ENCODE peak calls at places on chromosomes 4 and X, in ten cellular contexts. O, F, E, A, L, R, M, T, G and H are unnamed samples.

GRCh38 chr4:121484633-121485032 is 103.8 kb upstream of the QRFPR start:
- DNase-seq in O (peak), F (peak), E (peak), A (peak), L (peak), R (no peak), M (no peak), T (no peak), G (no peak), H (no peak)

GRCh38 chr4:3193531-3194203 is 55.3 kb upstream of the MSANTD1 start:
- DNase-seq in O (no peak), F (peak), E (no peak), A (peak), L (no peak), R (no peak), M (no peak), T (no peak), G (no peak), H (no peak)

GRCh38 chr4:39931441-39931901 is 46.2 kb downstream of the PDS5A start:
- DNase-seq in O (no peak), F (no peak), E (no peak), A (no peak), L (no peak), R (no peak), M (no peak), T (no peak), G (no peak), H (no peak)

GRCh38 chr4:143023519-143023918 is 161.2 kb upstream of the USP38 start:
- DNase-seq in O (no peak), F (no peak), E (no peak), A (no peak), L (no peak), R (no peak), M (no peak), T (no peak), G (no peak), H (no peak)

GRCh38 chrX:14922437-14922836 is 49.2 kb downstream of the MOSPD2 start:
- DNase-seq in O (peak), F (peak), E (no peak), A (no peak), L (no peak), R (no peak), M (no peak), T (no peak), G (no peak), H (no peak)

GRCh38 chrX:118346258-118347094 is 570 bp downstream of the WDR44 start:
- DNase-seq in O (peak), F (no peak), E (peak), A (peak), L (peak), R (peak), M (peak), T (peak), G (no peak), H (no peak)

GRCh38 chr4:158667651-158668198 is 4.0 kb downstream of the C4orf46 start:
- DNase-seq in O (peak), F (peak), E (peak), A (peak), L (no peak), R (no peak), M (no peak), T (no peak), G (no peak), H (no peak)

GRCh38 chr4:155999743-156000142 is 46.1 kb upstream of the CTSO start:
- DNase-seq in O (peak), F (no peak), E (peak), A (peak), L (no peak), R (peak), M (no peak), T (no peak), G (no peak), H (no peak)

GRCh38 chr4:82431026-82431745 is 796 bp downstream of the ENOPH1 start:
- DNase-seq in O (peak), F (peak), E (no peak), A (peak), L (peak), R (peak), M (peak), T (peak), G (no peak), H (no peak)

GRCh38 chr4:6134612-6135220 is 65.6 kb downstream of the JAKMIP1 start:
- DNase-seq in O (no peak), F (no peak), E (no peak), A (peak), L (no peak), R (no peak), M (no peak), T (no peak), G (no peak), H (no peak)

GRCh38 chr4:81650871-81651270 is 179.2 kb upstream of the RASGEF1B start:
- DNase-seq in O (no peak), F (no peak), E (no peak), A (no peak), L (no peak), R (no peak), M (no peak), T (no peak), G (no peak), H (no peak)

GRCh38 chr4:119725688-119726330 is 97.2 kb upstream of the PDE5A start:
- DNase-seq in O (no peak), F (peak), E (no peak), A (no peak), L (no peak), R (no peak), M (no peak), T (no peak), G (no peak), H (no peak)

GRCh38 chr4:138209094-138209493 is 33.1 kb downstream of the SLC7A11 start:
- DNase-seq in O (no peak), F (no peak), E (no peak), A (no peak), L (no peak), R (no peak), M (no peak), T (no peak), G (no peak), H (no peak)

GRCh38 chrX:24846551-24847170 is 152.9 kb downstream of the POLA1 start:
- DNase-seq in O (no peak), F (peak), E (no peak), A (no peak), L (no peak), R (no peak), M (no peak), T (no peak), G (no peak), H (no peak)

GRCh38 chrX:46574337-46574940 is 874 bp downstream of the CHST7 start:
- DNase-seq in O (no peak), F (no peak), E (peak), A (peak), L (no peak), R (peak), M (no peak), T (no peak), G (no peak), H (no peak)

GRCh38 chr4:92969650-92970370 is 666.0 kb downstream of the GRID2 start:
- DNase-seq in O (peak), F (peak), E (no peak), A (no peak), L (no peak), R (no peak), M (no peak), T (no peak), G (peak), H (no peak)

GRCh38 chr4:164977243-164978164 is at the start of gene TRIM61:
- DNase-seq in O (peak), F (peak), E (peak), A (peak), L (no peak), R (peak), M (peak), T (peak), G (no peak), H (no peak)

GRCh38 chr4:88907478-88907877 is 149.5 kb downstream of the FAM13A start:
- DNase-seq in O (no peak), F (no peak), E (no peak), A (no peak), L (no peak), R (no peak), M (no peak), T (no peak), G (no peak), H (no peak)

GRCh38 chr4:102352774-102353173 is 7.5 kb upstream of the SLC39A8 start:
- DNase-seq in O (no peak), F (no peak), E (no peak), A (no peak), L (no peak), R (no peak), M (no peak), T (no peak), G (no peak), H (no peak)

GRCh38 chr4:54368861-54369260 is 139.8 kb downstream of the PDGFRA start:
- DNase-seq in O (no peak), F (peak), E (no peak), A (no peak), L (no peak), R (no peak), M (no peak), T (no peak), G (no peak), H (no peak)

GRCh38 chrX:88135735-88136134 is 611.3 kb upstream of the CPXCR1 start:
- DNase-seq in O (no peak), F (no peak), E (no peak), A (no peak), L (no peak), R (no peak), M (no peak), T (no peak), G (no peak), H (no peak)
- TF ChIP-seq CTCF in O (no peak), F (peak), E (no peak), A (no peak), L (no peak), R (no peak), M (peak), T (no peak), G (no peak), H (no peak)

GRCh38 chrX:8841911-8842310 is 40.7 kb upstream of the FAM9A start:
- DNase-seq in O (no peak), F (no peak), E (no peak), A (no peak), L (no peak), R (no peak), M (no peak), T (no peak), G (no peak), H (no peak)

GRCh38 chrX:8846271-8846670 is 45.1 kb upstream of the FAM9A start:
- DNase-seq in O (no peak), F (no peak), E (no peak), A (no peak), L (no peak), R (no peak), M (no peak), T (no peak), G (peak), H (no peak)

GRCh38 chrX:8844157-8844556 is 43.0 kb upstream of the FAM9A start:
- DNase-seq in O (no peak), F (no peak), E (no peak), A (no peak), L (no peak), R (no peak), M (no peak), T (no peak), G (no peak), H (no peak)

GRCh38 chrX:8845469-8845868 is 44.3 kb upstream of the FAM9A start:
- DNase-seq in O (no peak), F (no peak), E (no peak), A (no peak), L (no peak), R (no peak), M (no peak), T (no peak), G (no peak), H (no peak)

GRCh38 chrX:8845060-8845459 is 43.9 kb upstream of the FAM9A start:
- DNase-seq in O (peak), F (peak), E (no peak), A (no peak), L (no peak), R (no peak), M (no peak), T (no peak), G (no peak), H (no peak)
- TF ChIP-seq CTCF in O (peak), F (peak), E (no peak), A (no peak), L (no peak), R (no peak), M (no peak), T (no peak), G (peak), H (no peak)

DNA sequence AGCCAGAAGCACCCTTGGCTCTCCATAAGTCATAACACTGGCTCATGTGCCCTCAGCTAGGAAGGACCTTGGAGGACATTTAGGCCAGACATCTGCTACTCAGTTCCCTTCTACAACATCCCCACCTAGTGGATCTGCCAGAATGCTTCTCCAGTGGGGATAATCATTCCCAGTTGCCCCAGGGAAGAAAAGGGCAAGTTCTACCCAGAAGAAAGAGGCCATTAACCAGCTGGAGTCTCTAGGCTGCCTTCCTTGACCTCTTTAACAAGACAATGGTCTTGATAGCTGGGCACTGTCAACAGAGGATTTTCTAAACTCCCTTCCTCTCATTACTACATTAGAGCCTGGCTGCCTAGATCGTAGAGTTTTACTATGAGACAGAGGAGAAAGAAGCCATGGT is 42.0 kb downstream of the LGI2 start:
- DNase-seq in O (peak), F (peak), E (peak), A (no peak), L (no peak), R (no peak), M (no peak), T (no peak), G (no peak), H (no peak)
- TF ChIP-seq CTCF in O (peak), F (peak), E (no peak), A (peak), L (no peak), R (peak), M (no peak), T (no peak), G (peak), H (no peak)

DNA sequence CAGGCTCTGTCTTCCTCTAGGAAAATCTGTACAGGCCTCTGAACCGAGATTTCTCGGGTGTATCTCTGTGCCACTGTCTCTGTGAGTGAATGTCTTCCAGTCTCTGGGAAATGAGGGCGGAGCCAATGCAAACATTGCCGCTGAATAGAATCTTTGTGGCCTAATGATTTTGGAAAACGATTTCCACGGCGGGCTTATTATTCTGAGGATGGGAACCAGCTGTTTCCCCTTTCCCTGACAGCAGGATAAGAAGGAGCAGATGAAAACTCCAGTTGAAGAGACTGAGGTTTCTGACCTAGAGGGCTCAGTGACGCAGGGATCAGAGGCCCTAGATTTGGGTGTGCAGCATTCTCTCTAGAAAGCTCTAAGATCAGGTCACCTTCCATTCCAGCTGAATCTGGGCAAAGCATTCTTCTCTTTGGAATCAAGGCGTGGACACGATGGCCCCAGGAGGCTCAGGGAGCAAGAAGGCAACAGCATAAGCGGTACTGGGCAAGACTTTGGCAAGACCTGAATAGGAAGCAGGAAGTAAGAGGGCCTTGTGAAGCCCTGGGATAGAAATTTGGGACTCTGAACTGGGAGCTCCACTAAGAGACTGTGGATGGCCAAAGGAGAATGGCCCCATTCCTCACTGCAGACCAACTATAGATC is 47.3 kb downstream of the PJA1 start:
- DNase-seq in O (no peak), F (no peak), E (no peak), A (no peak), L (no peak), R (no peak), M (no peak), T (no peak), G (no peak), H (no peak)
- TF ChIP-seq CTCF in O (no peak), F (no peak), E (no peak), A (no peak), L (no peak), R (no peak), M (no peak), T (no peak), G (no peak), H (no peak)

DNA sequence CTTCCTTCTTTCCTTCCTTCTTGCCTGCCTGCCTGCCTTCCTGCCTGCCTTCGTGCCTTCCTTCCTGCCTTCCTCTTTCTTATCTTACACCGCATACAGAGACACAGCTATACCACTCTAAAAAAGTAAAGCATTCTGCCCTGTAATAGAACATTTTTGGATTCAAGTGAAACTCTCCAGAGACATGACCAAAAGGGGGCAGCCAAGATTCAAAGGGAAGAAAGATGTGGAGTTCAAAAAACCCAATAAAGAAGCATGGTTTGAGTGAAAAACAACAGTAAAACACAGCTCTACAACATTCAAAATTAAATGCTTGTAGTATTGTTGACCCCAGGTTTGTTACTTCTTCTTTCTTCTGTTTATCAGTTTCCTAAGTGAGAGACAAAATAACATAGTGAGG is 914.9 kb upstream of the PCDH7 start:
- DNase-seq in O (no peak), F (peak), E (no peak), A (no peak), L (no peak), R (no peak), M (no peak), T (no peak), G (no peak), H (no peak)
- TF ChIP-seq CTCF in O (peak), F (no peak), E (no peak), A (no peak), L (no peak), R (no peak), M (no peak), T (no peak), G (no peak), H (no peak)

GRCh38 chr4:186193851-186194250 is 2.5 kb downstream of the CYP4V2 start:
- DNase-seq in O (no peak), F (no peak), E (no peak), A (no peak), L (no peak), R (no peak), M (no peak), T (no peak), G (no peak), H (no peak)

GRCh38 chr4:186200436-186201409 is 9.4 kb downstream of the CYP4V2 start:
- DNase-seq in O (no peak), F (no peak), E (no peak), A (no peak), L (no peak), R (no peak), M (no peak), T (no peak), G (no peak), H (no peak)

GRCh38 chr4:186192068-186192751 is 843 bp downstream of the CYP4V2 start:
- DNase-seq in O (peak), F (peak), E (peak), A (no peak), L (peak), R (no peak), M (peak), T (no peak), G (no peak), H (peak)

GRCh38 chr4:186191266-186192067 is at the start of gene CYP4V2:
- DNase-seq in O (peak), F (peak), E (peak), A (peak), L (peak), R (peak), M (peak), T (peak), G (no peak), H (peak)

GRCh38 chr4:186196063-186196462 is 4.7 kb downstream of the CYP4V2 start:
- DNase-seq in O (no peak), F (no peak), E (no peak), A (no peak), L (no peak), R (no peak), M (no peak), T (no peak), G (no peak), H (no peak)
- TF ChIP-seq CTCF in O (no peak), F (no peak), E (no peak), A (no peak), L (no peak), R (no peak), M (no peak), T (no peak), G (no peak), H (no peak)

GRCh38 chrX:8724176-8724757 is 7.7 kb downstream of the ANOS1 start:
- DNase-seq in O (no peak), F (no peak), E (peak), A (peak), L (no peak), R (no peak), M (no peak), T (no peak), G (no peak), H (no peak)
- TF ChIP-seq CTCF in O (peak), F (no peak), E (no peak), A (no peak), L (no peak), R (no peak), M (no peak), T (no peak), G (peak), H (no peak)

GRCh38 chrX:72381439-72382198 is 75.9 kb upstream of the CITED1 start:
- DNase-seq in O (no peak), F (no peak), E (no peak), A (no peak), L (no peak), R (no peak), M (no peak), T (no peak), G (no peak), H (no peak)

GRCh38 chrX:72387247-72387646 is 81.5 kb upstream of the CITED1 start:
- DNase-seq in O (no peak), F (no peak), E (no peak), A (no peak), L (no peak), R (no peak), M (no peak), T (no peak), G (no peak), H (no peak)

GRCh38 chrX:72382199-72382590 is 76.5 kb upstream of the CITED1 start:
- DNase-seq in O (no peak), F (no peak), E (no peak), A (no peak), L (no peak), R (no peak), M (no peak), T (no peak), G (no peak), H (no peak)
- TF ChIP-seq CTCF in O (no peak), F (no peak), E (no peak), A (no peak), L (no peak), R (no peak), M (no peak), T (no peak), G (no peak), H (no peak)

GRCh38 chr4:24589448-24589847 is 5.1 kb upstream of the DHX15 start:
- DNase-seq in O (no peak), F (no peak), E (no peak), A (no peak), L (no peak), R (no peak), M (no peak), T (no peak), G (no peak), H (no peak)
- TF ChIP-seq CTCF in O (no peak), F (no peak), E (no peak), A (no peak), L (no peak), R (no peak), M (no peak), T (no peak), G (no peak), H (no peak)